ENCODE peak calls at places on chromosomes 7 and 10, in five cellular contexts. Z is brain microvascular endothelial cell, B is heart left ventricle, A is Panc1, T is ovary. J is an unnamed sample.

GRCh38 chr10:21523557-21524008 is 1.9 kb downstream of the SKIDA1 start:
- DNase-seq in B (no peak), T (no peak), Z (no peak), A (no peak), J (peak; percentile 64)

GRCh38 chr10:79142064-79142491 is 73.3 kb downstream of the ZMIZ1 start:
- DNase-seq in T (no peak), Z (peak; percentile 40), B (no peak), A (no peak), J (peak; percentile 46)

GRCh38 chr7:129499915-129500463 is 2.3 kb upstream of the SMKR1 start:
- DNase-seq in T (no peak), A (no peak), Z (no peak), B (no peak), J (no peak)

GRCh38 chr10:130578532-130579289 is 442.5 kb downstream of the GLRX3 start:
- DNase-seq in A (no peak), B (no peak), T (no peak), Z (no peak), J (no peak)

GRCh38 chr10:47357131-47357582 is 9.0 kb downstream of the RBP3 start:
- DNase-seq in A (no peak), T (no peak), B (no peak), Z (no peak), J (no peak)

GRCh38 chr10:3057946-3058345 is 9.4 kb upstream of the PFKP start:
- DNase-seq in Z (no peak), B (no peak), A (no peak), T (no peak), J (no peak)

GRCh38 chr10:96457341-96457740 is 56.4 kb downstream of the TLL2 start:
- DNase-seq in T (no peak), Z (no peak), B (peak; percentile 6), A (no peak), J (no peak)

GRCh38 chr7:150962285-150962742 is 15.8 kb downstream of the KCNH2 start:
- DNase-seq in B (no peak), A (no peak), T (no peak), Z (no peak), J (no peak)

GRCh38 chr7:142587578-142588191 is 161.6 kb upstream of the PRSS1 start:
- DNase-seq in Z (peak; percentile 79), A (no peak), T (no peak), B (no peak), J (peak; percentile 78)

GRCh38 chr7:15407910-15408309 is 153.9 kb downstream of the AGMO start:
- DNase-seq in Z (no peak), B (no peak), T (no peak), A (no peak), J (no peak)

GRCh38 chr10:114715171-114715670 is 57.1 kb upstream of the ABLIM1 start:
- DNase-seq in Z (peak; percentile 36), T (no peak), B (no peak), A (no peak), J (peak; percentile 71)

GRCh38 chr10:17199351-17199804 is 2.1 kb downstream of the TRDMT1 start:
- DNase-seq in B (no peak), T (no peak), A (no peak), Z (peak; percentile 14), J (peak; percentile 74)

GRCh38 chr7:114889646-114890285 is 32.1 kb upstream of the MDFIC start:
- DNase-seq in A (peak; percentile 69), Z (peak; percentile 90), T (no peak), B (no peak), J (peak; percentile 94)

GRCh38 chr10:3853547-3853989 is 68.6 kb upstream of the KLF6 start:
- DNase-seq in A (no peak), T (no peak), B (no peak), Z (peak; percentile 49), J (no peak)

GRCh38 chr7:158388072-158388471 is 199.6 kb downstream of the PTPRN2 start:
- DNase-seq in Z (no peak), B (no peak), A (no peak), T (no peak), J (no peak)

GRCh38 chr7:63047546-63047945 is 951.1 kb upstream of the ZNF722 start:
- DNase-seq in A (no peak), Z (no peak), T (no peak), B (no peak), J (no peak)

GRCh38 chr7:111229951-111230350 is 139.0 kb downstream of the LRRN3 start:
- DNase-seq in A (no peak), B (no peak), T (no peak), Z (no peak), J (no peak)

GRCh38 chr7:18974803-18975202 is 142.6 kb downstream of the TWIST1 start:
- DNase-seq in A (no peak), T (no peak), Z (peak; percentile 24), B (no peak), J (peak; percentile 18)

GRCh38 chr10:97644961-97645360 is 4.5 kb downstream of the PI4K2A start:
- DNase-seq in A (no peak), T (no peak), Z (no peak), B (no peak), J (no peak)

GRCh38 chr10:66455304-66455703 is 470.5 kb upstream of the LRRTM3 start:
- DNase-seq in A (no peak), B (no peak), Z (peak; percentile 1), T (no peak), J (peak; percentile 22)

GRCh38 chr7:149237502-149237901 is 1.9 kb upstream of the ZNF212 start:
- DNase-seq in B (no peak), Z (no peak), A (no peak), T (no peak), J (no peak)

GRCh38 chr7:134567368-134567767 is 18.5 kb downstream of the AKR1B15 start:
- DNase-seq in B (no peak), A (no peak), Z (no peak), T (no peak), J (no peak)

GRCh38 chr7:26216044-26216443 is 14.5 kb downstream of the CBX3 start:
- DNase-seq in A (no peak), B (no peak), T (no peak), Z (no peak), J (no peak)

GRCh38 chr10:94334857-94335256 is 27.9 kb downstream of the NOC3L start:
- DNase-seq in T (no peak), B (no peak), Z (no peak), A (no peak), J (no peak)

GRCh38 chr10:121607310-121608055 is 9.2 kb upstream of the FGFR2 start:
- DNase-seq in T (no peak), Z (no peak), B (no peak), A (no peak), J (no peak)

GRCh38 chr7:155786491-155786890 is 25.8 kb downstream of the SHH start:
- DNase-seq in Z (no peak), A (no peak), B (no peak), T (peak; percentile 10), J (no peak)

GRCh38 chr7:72405389-72405788 is 6.7 kb downstream of the CALN1 start:
- DNase-seq in B (no peak), T (no peak), Z (no peak), A (no peak), J (no peak)

GRCh38 chr10:42962120-42962901 is 114.6 kb upstream of the RET start:
- DNase-seq in Z (no peak), B (peak; percentile 52), A (no peak), T (peak; percentile 16), J (no peak)

GRCh38 chr10:96714031-96714590 is 6.2 kb downstream of the PIK3AP1 start:
- DNase-seq in A (no peak), T (no peak), B (no peak), Z (no peak), J (no peak)

GRCh38 chr10:17059197-17059688 is 70.4 kb downstream of the CUBN start:
- DNase-seq in A (no peak), Z (peak; percentile 84), T (no peak), B (no peak), J (peak; percentile 86)

DNA sequence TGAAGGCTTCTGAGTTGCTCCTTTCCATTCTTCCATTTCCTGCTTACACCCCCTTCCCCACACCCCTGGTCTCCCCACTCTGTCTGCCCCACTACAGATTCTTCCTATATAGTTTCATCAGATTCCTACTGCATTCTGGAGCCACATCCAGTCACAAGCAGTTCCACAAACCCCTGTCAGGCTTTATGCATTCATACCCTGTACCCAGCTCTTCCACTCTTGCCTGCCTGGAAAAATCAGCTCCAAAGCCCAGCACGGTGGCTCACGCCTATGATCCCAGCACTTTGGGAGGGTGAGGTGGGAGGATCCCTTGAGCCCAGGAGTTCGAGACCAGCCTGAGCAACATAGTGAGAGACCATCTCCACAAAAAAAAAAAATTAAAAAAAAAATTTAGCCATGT is 60.4 kb downstream of the C10orf67 start:
- DNase-seq in T (no peak), Z (no peak), A (no peak), B (no peak), J (no peak)
- H3K4me3 ChIP-seq in T (no peak overlapping the region), Z (no peak overlapping the region), A (no peak overlapping the region), B (no peak overlapping the region), J (no peak overlapping the region)

DNA sequence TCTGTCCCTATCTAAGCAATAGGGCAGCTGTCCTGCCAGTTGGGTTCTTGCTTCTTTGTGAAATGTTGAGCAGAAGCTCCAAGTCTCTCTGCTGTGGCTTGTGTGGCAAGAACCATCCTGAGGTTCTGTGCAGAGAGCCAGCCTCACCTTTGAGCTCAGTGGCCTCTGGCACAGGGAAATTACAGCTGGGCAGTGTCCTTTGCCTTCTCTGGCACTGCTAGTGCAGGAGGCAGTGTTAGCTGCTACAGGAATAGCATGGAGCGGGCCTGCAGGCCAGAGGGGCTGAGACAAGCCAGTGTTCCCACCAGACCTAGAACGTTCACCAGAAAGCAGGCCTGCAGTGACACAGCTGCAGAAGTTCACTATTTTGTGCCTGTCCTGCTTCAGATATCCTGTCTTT is 1.8 kb downstream of the PRXL2A start:
- DNase-seq in B (peak; percentile 28), T (no peak), Z (no peak), A (no peak), J (no peak)
- TF ChIP-seq CTCF in B (no peak), T (no peak), Z (no peak), A (no peak), J (no peak)

GRCh38 chr10:18264466-18264865 is 124.2 kb downstream of the CACNB2 start:
- DNase-seq in B (no peak), Z (no peak), A (no peak), T (no peak), J (no peak)

GRCh38 chr10:18260308-18260971 is 120.2 kb downstream of the CACNB2 start:
- DNase-seq in B (no peak), Z (no peak), T (no peak), A (no peak), J (no peak)

GRCh38 chr10:18261063-18261462 is 120.8 kb downstream of the CACNB2 start:
- DNase-seq in Z (no peak), A (no peak), T (no peak), B (no peak), J (no peak)

GRCh38 chr10:18261660-18262292 is 121.6 kb downstream of the CACNB2 start:
- DNase-seq in A (no peak), B (no peak), T (no peak), Z (no peak), J (no peak)
- H3K4me3 ChIP-seq in A (no peak overlapping the region), B (peak overlapping the region; percentile 35), T (no peak overlapping the region), Z (no peak overlapping the region), J (no peak overlapping the region)

DNA sequence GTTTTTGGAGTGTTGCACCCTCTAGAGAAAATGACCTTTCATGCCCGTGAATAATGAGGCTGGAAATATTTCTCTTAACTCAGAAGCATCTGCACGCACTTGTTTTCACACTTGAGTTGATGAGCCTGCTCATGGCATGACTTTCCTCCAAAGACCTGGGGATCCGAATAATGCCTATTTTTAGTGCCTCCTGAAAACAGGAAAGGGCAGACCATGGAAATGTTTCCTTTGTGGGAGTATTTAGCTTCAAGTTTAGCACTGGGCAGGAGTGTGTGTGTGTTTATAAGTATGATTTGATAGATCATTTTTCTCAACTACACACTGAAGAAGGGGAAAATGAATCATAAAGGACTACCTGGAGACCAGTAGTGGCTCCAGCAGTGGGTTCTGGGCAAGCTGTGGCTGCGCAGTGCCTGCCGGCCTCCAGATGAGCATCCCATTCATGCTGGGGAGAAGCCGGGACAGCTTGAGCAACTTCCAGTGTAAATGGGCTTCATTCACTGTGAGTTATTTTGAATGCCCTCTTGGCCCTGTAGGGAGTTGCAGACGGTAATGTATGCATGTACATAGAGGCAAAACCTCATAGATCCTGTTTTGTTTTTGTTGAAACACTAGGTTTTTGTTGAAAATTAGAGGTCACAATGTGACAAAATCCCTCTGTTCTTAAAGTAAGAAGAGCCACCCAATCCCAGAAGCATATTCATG is 117.8 kb upstream of the INSYN2A start:
- DNase-seq in A (no peak), B (no peak), T (no peak), Z (no peak), J (no peak)
- TF ChIP-seq CTCF in A (no peak), B (no peak), T (no peak), Z (no peak), J (no peak)

J was measured in cardiac fibroblast.